ENCODE peak calls at places on chromosomes 3 and 15, in five cellular contexts. V is dorsolateral prefrontal cortex, L is bronchial epithelial cell, E is foreskin fibroblast, C is cardiac muscle cell. P is an unnamed sample.
A peak's percentile ranks its signal among the peaks of the same experiment; 100 is the strongest.

GRCh38 chr3:37779289-37780152 is 82.2 kb upstream of the CTDSPL start:
- DNase-seq in V (no peak), L (peak; percentile 73), E (peak; percentile 87), C (peak; percentile 87), P (peak; percentile 87)

GRCh38 chr15:90031231-90031791 is 30.2 kb downstream of the ZNF710 start:
- DNase-seq in V (no peak), L (peak; percentile 70), E (peak; percentile 52), C (no peak), P (peak; percentile 81)

GRCh38 chr15:74235962-74236361 is at the start of gene CCDC33:
- DNase-seq in V (no peak), L (no peak), E (no peak), C (no peak), P (no peak)

GRCh38 chr3:160400631-160401150 is 1.2 kb downstream of the SMC4 start:
- DNase-seq in V (no peak), L (no peak), E (peak; percentile 46), C (peak; percentile 69), P (no peak)

GRCh38 chr3:18112976-18113766 is 312.0 kb downstream of the SATB1 start:
- DNase-seq in V (no peak), L (no peak), E (no peak), C (no peak), P (no peak)

GRCh38 chr3:64214697-64215018 is 10.6 kb downstream of the PRICKLE2 start:
- DNase-seq in V (peak; percentile 56), L (peak; percentile 60), E (peak; percentile 76), C (no peak), P (peak; percentile 93)

GRCh38 chr15:52183562-52184173 is 7.5 kb downstream of the GNB5 start:
- DNase-seq in V (no peak), L (peak; percentile 38), E (peak; percentile 70), C (peak; percentile 61), P (peak; percentile 40)

GRCh38 chr3:57961828-57962447 is 46.3 kb upstream of the FLNB start:
- DNase-seq in V (no peak), L (peak; percentile 75), E (peak; percentile 71), C (no peak), P (peak; percentile 76)

GRCh38 chr3:120798346-120798745 is 55.8 kb downstream of the GTF2E1 start:
- DNase-seq in V (no peak), L (no peak), E (peak; percentile 9), C (no peak), P (no peak)

GRCh38 chr3:45226206-45226915 is at the start of gene TMEM158:
- DNase-seq in V (peak; percentile 87), L (peak; percentile 50), E (peak; percentile 95), C (peak; percentile 82), P (peak; percentile 82)

GRCh38 chr3:111278961-111279360 is 207.3 kb downstream of the NECTIN3 start:
- DNase-seq in V (no peak), L (no peak), E (no peak), C (no peak), P (no peak)

GRCh38 chr3:153658151-153658550 is 463.0 kb upstream of the ARHGEF26 start:
- DNase-seq in V (no peak), L (no peak), E (peak; percentile 9), C (peak; percentile 13), P (peak; percentile 47)

GRCh38 chr3:70519913-70520659 is 207.6 kb upstream of the MDFIC2 start:
- DNase-seq in V (no peak), L (no peak), E (peak; percentile 30), C (no peak), P (no peak)

GRCh38 chr3:184737641-184738518 is 26.0 kb upstream of the MAGEF1 start:
- DNase-seq in V (peak; percentile 57), L (peak; percentile 96), E (peak; percentile 84), C (no peak), P (peak; percentile 48)

GRCh38 chr3:81216192-81216591 is 545.3 kb downstream of the GBE1 start:
- DNase-seq in V (no peak), L (peak; percentile 77), E (peak; percentile 63), C (no peak), P (peak; percentile 2)

GRCh38 chr3:62874398-62875102 is 666 bp downstream of the CADPS start:
- DNase-seq in V (no peak), L (no peak), E (peak; percentile 8), C (peak; percentile 45), P (no peak)

GRCh38 chr3:54447427-54447826 is 325.1 kb downstream of the CACNA2D3 start:
- DNase-seq in V (no peak), L (peak; percentile 3), E (no peak), C (no peak), P (no peak)

GRCh38 chr3:66418432-66419052 is 82.3 kb downstream of the LRIG1 start:
- DNase-seq in V (no peak), L (peak; percentile 40), E (no peak), C (no peak), P (no peak)

GRCh38 chr3:11582123-11582968 is 61.4 kb downstream of the VGLL4 start:
- DNase-seq in V (peak; percentile 79), L (peak; percentile 39), E (peak; percentile 92), C (peak; percentile 65), P (peak; percentile 87)

GRCh38 chr3:42117175-42118008 is 26.2 kb downstream of the TRAK1 start:
- DNase-seq in V (peak; percentile 67), L (peak; percentile 75), E (peak; percentile 80), C (peak; percentile 33), P (peak; percentile 29)

GRCh38 chr15:70535955-70536338 is 227.4 kb downstream of the UACA start:
- DNase-seq in V (no peak), L (no peak), E (no peak), C (no peak), P (no peak)

GRCh38 chr3:87696276-87697013 is 362.4 kb downstream of the CGGBP1 start:
- DNase-seq in V (no peak), L (peak; percentile 34), E (no peak), C (no peak), P (no peak)

GRCh38 chr15:50879016-50879415 is 29.5 kb upstream of the AP4E1 start:
- DNase-seq in V (no peak), L (no peak), E (no peak), C (no peak), P (no peak)

GRCh38 chr3:128549283-128550112 is 56.5 kb upstream of the GATA2 start:
- DNase-seq in V (no peak), L (peak; percentile 71), E (peak; percentile 61), C (no peak), P (peak; percentile 84)

GRCh38 chr15:39580630-39581500 is at the start of gene THBS1:
- DNase-seq in V (no peak), L (peak; percentile 66), E (peak; percentile 97), C (peak; percentile 92), P (peak; percentile 94)
- TF ChIP-seq CTCF in V (no peak), L (no peak), E (no peak), C (no peak), P (no peak)

GRCh38 chr15:66841953-66842681 is 140.1 kb downstream of the SMAD6 start:
- DNase-seq in V (no peak), L (peak; percentile 78), E (peak; percentile 98), C (peak; percentile 82), P (peak; percentile 94)
- H3K4me3 ChIP-seq in V (peak overlapping the region; percentile 55), L (peak overlapping the region; percentile 27), E (peak overlapping the region; percentile 54), C (peak overlapping the region; percentile 25), P (peak overlapping the region; percentile 53)

GRCh38 chr15:78695849-78696248 is 54.8 kb upstream of the CHRNB4 start:
- DNase-seq in V (no peak), L (no peak), E (no peak), C (no peak), P (no peak)
- TF ChIP-seq CTCF in V (no peak), L (no peak), E (no peak), C (no peak), P (no peak)

GRCh38 chr3:9815986-9816385 is 5.9 kb downstream of the TTLL3 start:
- DNase-seq in V (no peak), L (no peak), E (no peak), C (no peak), P (no peak)
- H3K4me3 ChIP-seq in V (no peak overlapping the region), L (no peak overlapping the region), E (no peak overlapping the region), C (no peak overlapping the region), P (no peak overlapping the region)